ENCODE peak calls at places on chromosomes 5 and 9, in five cellular contexts. Z, J, F, Q and S are unnamed samples.

GRCh38 chr9:121944741-121945191 is 148.3 kb downstream of the TTLL11 start:
- DNase-seq in F (no peak), Z (no peak), Q (peak), J (no peak), S (no peak)

GRCh38 chr5:1421521-1422341 is 23.5 kb downstream of the SLC6A3 start:
- DNase-seq in J (no peak), Q (no peak), F (no peak), Z (no peak), S (no peak)

GRCh38 chr9:91844656-91845291 is 105.3 kb downstream of the ROR2 start:
- DNase-seq in J (no peak), F (no peak), Z (no peak), Q (no peak), S (no peak)

GRCh38 chr5:61139094-61139873 is 23.0 kb downstream of the SMIM15 start:
- DNase-seq in Z (no peak), F (no peak), J (peak), Q (no peak), S (peak)

GRCh38 chr5:34509392-34509791 is 146.7 kb upstream of the RAI14 start:
- DNase-seq in Q (no peak), J (no peak), F (no peak), Z (no peak), S (peak)

GRCh38 chr9:109458453-109459211 is 39.5 kb downstream of the PTPN3 start:
- DNase-seq in F (no peak), Q (no peak), Z (no peak), J (no peak), S (no peak)

GRCh38 chr5:144177548-144177947 is 6.9 kb downstream of the KCTD16 start:
- DNase-seq in Z (no peak), J (no peak), Q (peak), F (no peak), S (peak)

GRCh38 chr9:68780735-68781134 is 75.7 kb downstream of the PIP5K1B start:
- DNase-seq in J (no peak), Z (no peak), F (no peak), Q (peak), S (no peak)

GRCh38 chr9:122213589-122214413 is 15.0 kb downstream of the LHX6 start:
- DNase-seq in Z (peak), Q (no peak), J (peak), F (peak), S (peak)

GRCh38 chr5:73160239-73160671 is 12.7 kb upstream of the TMEM174 start:
- DNase-seq in J (no peak), Q (no peak), Z (no peak), F (no peak), S (no peak)

GRCh38 chr5:66840527-66841013 is 244.4 kb downstream of the MAST4 start:
- DNase-seq in Z (no peak), J (no peak), F (no peak), Q (no peak), S (no peak)

GRCh38 chr5:62256161-62257017 is 49.6 kb upstream of the KIF2A start:
- DNase-seq in Q (no peak), J (no peak), Z (no peak), F (no peak), S (peak)

GRCh38 chr5:149745212-149745943 is 15.3 kb downstream of the PPARGC1B start:
- DNase-seq in Q (no peak), J (no peak), Z (no peak), F (no peak), S (no peak)

GRCh38 chr5:170449232-170449631 is 54.6 kb upstream of the KCNIP1 start:
- DNase-seq in F (peak), Q (no peak), J (peak), Z (no peak), S (no peak)

GRCh38 chr5:76689321-76690026 is 26.5 kb upstream of the F2R start:
- DNase-seq in J (no peak), Q (peak), Z (no peak), F (no peak), S (no peak)

GRCh38 chr9:127923771-127924170 is 6.8 kb downstream of the PIP5KL1 start:
- DNase-seq in Q (peak), Z (no peak), J (no peak), F (no peak), S (no peak)

GRCh38 chr5:67301285-67301904 is 104.8 kb upstream of the CD180 start:
- DNase-seq in Q (peak), J (no peak), F (no peak), Z (no peak), S (peak)

GRCh38 chr9:78831726-78832125 is 534.8 kb downstream of the PSAT1 start:
- DNase-seq in Z (no peak), J (no peak), F (no peak), Q (peak), S (no peak)

GRCh38 chr5:119406551-119406950 is 45.7 kb upstream of the HSD17B4 start:
- DNase-seq in F (peak), J (no peak), Z (no peak), Q (no peak), S (no peak)

GRCh38 chr9:84983749-84984148 is 314.2 kb downstream of the NTRK2 start:
- DNase-seq in Z (no peak), J (no peak), Q (no peak), F (no peak), S (no peak)

GRCh38 chr5:93062548-93062947 is 518.5 kb downstream of the NR2F1-AS1 start:
- DNase-seq in F (no peak), Q (no peak), Z (no peak), J (no peak), S (peak)

GRCh38 chr9:36597412-36598178 is 24.9 kb downstream of the MELK start:
- DNase-seq in Z (no peak), J (no peak), Q (peak), F (no peak), S (peak)

GRCh38 chr9:18543406-18543965 is 69.5 kb downstream of the ADAMTSL1 start:
- DNase-seq in J (no peak), F (no peak), Z (no peak), Q (peak), S (no peak)

GRCh38 chr5:10760033-10760975 is 730 bp downstream of the DAP start:
- DNase-seq in Q (peak), Z (peak), J (no peak), F (no peak), S (peak)

GRCh38 chr9:89844535-89844934 is 239.7 kb downstream of the GADD45G start:
- DNase-seq in F (no peak), Z (no peak), J (no peak), Q (no peak), S (no peak)

GRCh38 chr5:80941496-80941895 is 18.7 kb upstream of the RASGRF2 start:
- DNase-seq in J (no peak), Q (no peak), F (no peak), Z (no peak), S (peak)

GRCh38 chr5:142012792-142013388 is at the start of gene GNPDA1:
- DNase-seq in F (peak), Z (no peak), J (peak), Q (peak), S (peak)

GRCh38 chr9:137406085-137406773 is 16.7 kb downstream of the EXD3 start:
- DNase-seq in F (no peak), Q (no peak), Z (no peak), J (peak), S (no peak)

GRCh38 chr9:108994695-108995094 is 18.6 kb downstream of the CTNNAL1 start:
- DNase-seq in Q (peak), F (no peak), J (no peak), Z (no peak), S (no peak)

GRCh38 chr5:92613546-92613945 is 967.5 kb downstream of the NR2F1-AS1 start:
- DNase-seq in Z (no peak), F (no peak), Q (peak), J (no peak), S (no peak)

GRCh38 chr5:36407396-36407795 is 105.7 kb upstream of the RANBP3L start:
- DNase-seq in Z (no peak), F (no peak), Q (no peak), J (no peak), S (no peak)

GRCh38 chr5:81316581-81316980 is 15.2 kb downstream of the ZCCHC9 start:
- DNase-seq in J (no peak), F (no peak), Q (no peak), Z (no peak), S (no peak)

GRCh38 chr5:150562832-150563231 is 54.9 kb downstream of the NDST1 start:
- DNase-seq in F (no peak), J (no peak), Z (no peak), Q (peak), S (peak)

GRCh38 chr9:134463293-134463692 is 137.0 kb downstream of the RXRA start:
- DNase-seq in Q (no peak), F (no peak), Z (no peak), J (no peak), S (no peak)

GRCh38 chr5:101534486-101535110 is 631.5 kb upstream of the ST8SIA4 start:
- DNase-seq in Z (no peak), Q (peak), J (peak), F (no peak), S (peak)

DNA sequence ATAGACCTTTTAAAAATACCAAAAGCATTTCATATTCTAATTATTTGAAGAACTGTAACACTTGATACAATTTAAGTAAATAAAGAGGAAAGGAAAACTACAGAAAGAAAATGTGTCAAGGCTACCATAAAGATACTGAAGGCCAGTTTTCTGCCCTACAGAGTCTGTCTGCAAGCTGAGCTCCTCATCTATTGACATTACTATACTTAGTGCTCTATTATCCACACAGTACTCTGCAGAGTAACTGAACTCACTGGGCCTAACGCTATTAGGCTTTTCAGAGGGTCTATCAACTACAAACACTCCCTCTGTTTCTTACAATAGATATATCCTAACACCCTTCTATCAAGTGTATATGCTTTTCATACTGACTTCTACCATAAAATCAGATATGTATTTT is 57.1 kb upstream of the SUSD1 start:
- DNase-seq in Z (no peak), J (no peak), F (no peak), Q (no peak), S (no peak)
- H2BK120ac ChIP-seq in Z (no peak), J (no peak), F (no peak), Q (no peak), S (no peak)

DNA sequence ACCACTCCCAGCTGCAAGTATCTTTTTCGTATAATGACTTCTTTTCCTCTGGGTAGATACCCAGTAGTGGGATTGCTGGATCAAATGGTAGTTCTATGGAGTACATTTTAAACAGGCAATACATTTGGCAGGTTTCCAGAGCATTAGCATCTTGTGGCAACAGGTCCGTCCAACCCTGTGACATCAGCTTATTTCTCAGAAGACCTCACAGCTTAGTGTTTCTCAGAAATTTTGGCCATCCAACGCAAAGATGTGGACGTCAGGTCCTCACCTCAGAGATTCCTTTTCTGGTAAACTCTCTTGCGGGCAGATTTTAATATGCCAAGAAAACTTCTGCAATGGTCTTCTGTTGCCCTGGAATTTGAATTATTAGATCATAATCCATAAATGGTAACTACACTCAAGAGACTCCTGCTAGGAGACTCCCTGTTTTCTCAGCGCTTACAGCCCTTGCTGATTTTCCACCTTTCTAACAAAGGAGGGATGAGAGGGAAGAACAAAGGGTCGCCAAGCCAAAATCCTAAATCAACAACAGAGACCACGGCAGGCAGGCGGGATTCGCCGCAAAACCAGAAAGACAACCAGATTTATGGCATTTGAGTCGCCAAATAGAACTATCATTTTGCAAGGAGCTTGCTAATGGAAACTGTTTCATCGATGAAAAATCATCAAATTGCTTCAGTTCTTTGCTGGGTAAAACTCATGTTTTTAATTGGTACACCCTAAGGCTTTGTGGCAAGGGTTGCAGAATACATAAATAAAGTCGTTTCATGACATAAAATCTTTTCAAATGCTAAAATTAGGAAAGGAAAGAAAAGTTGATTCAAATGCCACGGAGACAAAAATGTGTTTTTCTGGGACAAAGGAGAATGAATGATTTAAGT is 34.1 kb upstream of the PLPP1 start:
- DNase-seq in Q (no peak), F (no peak), Z (no peak), J (no peak), S (no peak)
- H2BK120ac ChIP-seq in Q (no peak), F (no peak), Z (no peak), J (no peak), S (no peak)

DNA sequence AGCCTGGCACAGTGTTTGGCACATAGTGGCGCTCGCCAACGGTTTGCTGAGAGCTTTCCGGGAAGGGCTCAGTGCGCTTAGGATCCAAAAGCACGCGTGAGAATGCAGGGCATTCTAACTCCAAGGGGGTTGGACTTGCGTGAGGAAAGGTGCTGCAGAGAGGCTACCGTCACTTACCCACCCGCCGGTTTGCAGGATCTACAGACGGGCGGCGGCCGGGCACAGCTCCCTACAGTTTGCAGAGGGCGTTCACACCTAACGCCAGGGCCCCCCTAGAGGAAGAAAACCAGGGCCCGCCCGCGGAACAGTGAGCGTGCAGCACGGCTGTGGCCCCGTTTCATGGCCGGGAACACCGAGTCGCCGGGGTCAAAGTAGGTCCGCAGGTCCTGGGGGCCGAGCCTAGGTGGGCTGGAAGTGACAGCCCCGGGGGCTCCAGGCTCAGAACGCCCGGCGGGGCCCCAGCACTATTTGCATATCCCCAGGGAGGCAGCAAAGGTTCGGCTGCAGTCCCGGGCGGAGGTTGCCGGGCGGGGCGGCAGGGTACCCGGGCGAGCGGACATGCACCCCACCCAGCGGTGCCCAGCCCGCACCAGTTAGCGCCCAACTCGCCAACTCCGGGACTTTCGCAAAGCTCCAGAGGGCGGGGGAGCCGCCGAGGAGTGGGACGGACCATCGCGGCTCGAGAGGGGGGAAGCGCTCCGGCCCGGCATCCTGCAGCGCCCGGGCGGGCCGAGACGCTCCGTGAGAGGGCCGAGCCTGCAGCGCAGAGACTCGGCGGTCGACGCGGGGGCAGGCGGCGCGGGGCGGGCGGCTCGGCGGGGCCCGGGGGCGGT is 498 bp upstream of the GALNT10 start:
- DNase-seq in F (peak), Q (peak), Z (peak), J (peak), S (peak)
- H2BK120ac ChIP-seq in F (no peak), Q (peak), Z (no peak), J (no peak), S (peak)

DNA sequence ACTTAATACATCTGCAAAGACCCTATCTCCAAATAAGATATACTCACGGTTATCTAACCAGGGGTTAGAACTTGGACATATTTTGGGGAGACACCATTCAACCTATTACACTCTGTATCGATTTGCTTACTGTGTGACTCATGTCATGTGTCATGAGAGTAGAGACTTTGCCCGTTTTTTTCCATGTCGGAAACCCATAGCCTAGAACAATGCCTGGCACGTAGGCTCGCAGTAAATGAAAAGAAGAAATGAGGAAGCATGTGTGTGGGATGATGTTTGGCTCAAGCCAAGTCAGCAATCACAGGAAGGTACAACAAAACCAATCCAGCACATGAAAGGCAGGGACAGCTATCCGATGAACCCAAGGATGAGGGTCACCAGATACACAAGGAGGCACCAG is 94.6 kb upstream of the DNAH5 start:
- DNase-seq in Z (no peak), Q (peak), F (no peak), J (no peak), S (no peak)
- H2BK120ac ChIP-seq in Z (no peak), Q (peak), F (no peak), J (no peak), S (no peak)

GRCh38 chr5:171577940-171578856 is 158.8 kb downstream of the FGF18 start:
- DNase-seq in Z (peak), Q (no peak), J (no peak), F (no peak), S (no peak)
- H2BK120ac ChIP-seq in Z (no peak), Q (no peak), J (no peak), F (no peak), S (no peak)

GRCh38 chr9:77647267-77647658 is 859 bp downstream of the GNA14 start:
- DNase-seq in F (no peak), Z (no peak), J (peak), Q (no peak), S (no peak)
- H2BK120ac ChIP-seq in F (no peak), Z (no peak), J (no peak), Q (no peak), S (no peak)